ENCODE peak calls at places on chromosomes 3 and 15, in eight cellular contexts. B is pancreas; Q is activated CD4-positive, alpha-beta T cell treated with anti-CD3 and anti-CD28 coated beads, Interleukin-2, amount 50 U/mL, for 1 hour; C is NCI-H69; A is small intestine; I is fibroblast of the aortic adventitia; O is PC-3; J is left colon. R is an unnamed sample.

GRCh38 chr3:123068227-123069020 is 1.6 kb downstream of the PDIA5 start:
- DNase-seq in B (no peak), Q (no peak), C (peak), A (peak), I (peak), O (peak), J (peak), R (no peak)

GRCh38 chr3:90015688-90016356 is 908.4 kb downstream of the EPHA3 start:
- DNase-seq in B (no peak), Q (no peak), C (peak), A (no peak), I (peak), O (peak), J (no peak), R (no peak)

GRCh38 chr3:55587476-55587875 is 100.4 kb upstream of the WNT5A start:
- DNase-seq in B (no peak), Q (no peak), C (no peak), A (no peak), I (no peak), O (no peak), J (no peak), R (no peak)

GRCh38 chr3:56801597-56802410 is at the start of gene ARHGEF3:
- DNase-seq in B (peak), Q (peak), C (peak), A (peak), I (peak), O (peak), J (peak), R (peak)

GRCh38 chr3:62184559-62184958 is 188.8 kb downstream of the FEZF2 start:
- DNase-seq in B (no peak), Q (no peak), C (peak), A (no peak), I (no peak), O (no peak), J (no peak), R (no peak)

GRCh38 chr15:51117270-51117669 is 22.6 kb upstream of the TNFAIP8L3 start:
- DNase-seq in B (no peak), Q (no peak), C (no peak), A (no peak), I (no peak), O (no peak), J (no peak), R (no peak)

GRCh38 chr15:91965501-91966180 is 112.1 kb downstream of the SLCO3A1 start:
- DNase-seq in B (no peak), Q (no peak), C (peak), A (no peak), I (peak), O (peak), J (no peak), R (no peak)

GRCh38 chr3:178367817-178368617 is 168.2 kb upstream of the KCNMB2 start:
- DNase-seq in B (peak), Q (no peak), C (peak), A (no peak), I (peak), O (no peak), J (no peak), R (no peak)

GRCh38 chr3:184361532-184361931 is at the start of the genes CLCN2 and POLR2H:
- DNase-seq in B (peak), Q (peak), C (peak), A (peak), I (peak), O (peak), J (peak), R (peak)

GRCh38 chr3:131582438-131582837 is 79.7 kb upstream of the MRPL3 start:
- DNase-seq in B (no peak), Q (no peak), C (no peak), A (no peak), I (no peak), O (no peak), J (no peak), R (no peak)